ENCODE peak calls at places on chromosomes 1 and 21, in six cellular contexts. L is activated naive CD4-positive, alpha-beta T cell; S is stomach; A is T-helper 1 cell; C is progenitor cell of endocrine pancreas; E is tibial nerve. G is an unnamed sample.

GRCh38 chr1:83559090-83559489 is 439.8 kb downstream of the TTLL7 start:
- DNase-seq in C (no peak), L (no peak), S (no peak), A (no peak), E (no peak), G (no peak)

GRCh38 chr1:67230539-67230938 is 64.3 kb downstream of the IL23R start:
- DNase-seq in E (no peak), S (no peak), A (no peak), L (no peak), C (no peak), G (no peak)

GRCh38 chr1:157103283-157103682 is 3.7 kb upstream of the ETV3L start:
- DNase-seq in C (no peak), S (no peak), E (no peak), L (no peak), A (no peak), G (no peak)

GRCh38 chr1:19650416-19651140 is 6.5 kb downstream of the NBL1 start:
- DNase-seq in A (no peak), L (no peak), S (no peak), C (no peak), E (no peak), G (no peak)

GRCh38 chr21:26506951-26507350 is 66.1 kb downstream of the CYYR1 start:
- DNase-seq in A (no peak), E (no peak), S (no peak), L (no peak), C (no peak), G (no peak)

GRCh38 chr1:159208460-159208825 is 3.8 kb downstream of the ACKR1 start:
- DNase-seq in A (no peak), C (no peak), S (no peak), E (no peak), L (no peak), G (no peak)

GRCh38 chr1:32063261-32063681 is 9.5 kb upstream of the TMEM39B start:
- DNase-seq in L (no peak), A (no peak), C (no peak), E (no peak), S (no peak), G (no peak)

GRCh38 chr1:15969321-15969880 is 6.5 kb downstream of the ZBTB17 start:
- DNase-seq in S (no peak), L (no peak), E (no peak), C (no peak), A (no peak), G (no peak)

GRCh38 chr1:161994153-161994814 is 29.4 kb downstream of the OLFML2B start:
- DNase-seq in C (no peak), S (no peak), A (no peak), L (no peak), E (no peak), G (no peak)

GRCh38 chr1:10648689-10649483 is 147.6 kb downstream of the CASZ1 start:
- DNase-seq in S (no peak), A (no peak), C (no peak), E (no peak), L (no peak), G (no peak)

GRCh38 chr21:29130234-29130993 is at the start of gene MAP3K7CL:
- DNase-seq in C (no peak), S (no peak), A (no peak), L (no peak), E (peak), G (no peak)

GRCh38 chr1:231338270-231339128 is at the start of gene SPRTN:
- DNase-seq in E (peak), L (peak), A (no peak), C (no peak), S (no peak), G (no peak)

GRCh38 chr1:194447635-194448034 is 1261.2 kb upstream of the B3GALT2 start:
- DNase-seq in L (no peak), A (no peak), E (no peak), C (no peak), S (no peak), G (no peak)

GRCh38 chr21:25960423-25960822 is 210.1 kb downstream of the APP start:
- DNase-seq in S (no peak), L (no peak), A (no peak), E (no peak), C (no peak), G (no peak)

GRCh38 chr1:182003953-182004586 is 57.4 kb downstream of the ZNF648 start:
- DNase-seq in A (no peak), C (no peak), L (no peak), E (no peak), S (no peak), G (peak)

GRCh38 chr1:197619008-197619640 is 156.2 kb downstream of the DENND1B start:
- DNase-seq in S (no peak), L (no peak), E (no peak), C (no peak), A (no peak), G (no peak)

GRCh38 chr1:166197597-166197996 is 30.8 kb upstream of the FAM78B start:
- DNase-seq in A (no peak), C (no peak), S (no peak), L (no peak), E (no peak), G (no peak)